ENCODE peak calls at places on chromosomes 2 and 18, in four cellular contexts. One of them, this sample, is unnamed.
A peak's percentile ranks its signal among the peaks of the same experiment; 100 is the strongest.

GRCh38 chr18:42271656-42272355 is 316.8 kb downstream of the PIK3C3 start:
- DNase-seq in AG09319: no peak
- DNase-seq in lung: no peak
- DNase-seq in epithelial cell of esophagus: no peak
- DNase-seq in this sample: no peak

GRCh38 chr2:218694405-218695145 is 16.1 kb upstream of the TTLL4 start:
- DNase-seq in lung: no peak
- DNase-seq in AG09319: no peak
- DNase-seq in epithelial cell of esophagus: no peak
- DNase-seq in this sample: no peak

GRCh38 chr18:26976206-26976605 is 110.7 kb upstream of the AQP4 start:
- DNase-seq in lung: no peak
- DNase-seq in AG09319: no peak
- DNase-seq in epithelial cell of esophagus: no peak
- DNase-seq in this sample: no peak

GRCh38 chr18:58408665-58409064 is 220.2 kb downstream of the ALPK2 start:
- DNase-seq in AG09319: no peak
- DNase-seq in epithelial cell of esophagus: no peak
- DNase-seq in lung: no peak
- DNase-seq in this sample: no peak

GRCh38 chr2:70928366-70928765 is 7.3 kb upstream of the ATP6V1B1 start:
- DNase-seq in lung: peak; percentile 11
- DNase-seq in epithelial cell of esophagus: no peak
- DNase-seq in AG09319: no peak
- DNase-seq in this sample: no peak

GRCh38 chr2:170930132-170931109 is 1.4 kb downstream of the GORASP2 start:
- DNase-seq in lung: no peak
- DNase-seq in AG09319: no peak
- DNase-seq in epithelial cell of esophagus: peak; percentile 69
- DNase-seq in this sample: no peak

GRCh38 chr2:171436307-171436706 is 2.3 kb downstream of the DCAF17 start:
- DNase-seq in epithelial cell of esophagus: peak; percentile 88
- DNase-seq in lung: no peak
- DNase-seq in AG09319: no peak
- DNase-seq in this sample: no peak

GRCh38 chr18:10442551-10442971 is 11.9 kb upstream of the APCDD1 start:
- DNase-seq in lung: no peak
- DNase-seq in epithelial cell of esophagus: peak; percentile 20
- DNase-seq in AG09319: no peak
- DNase-seq in this sample: no peak

GRCh38 chr2:200787351-200788128 is 24.2 kb upstream of the BZW1 start:
- DNase-seq in epithelial cell of esophagus: peak; percentile 98
- DNase-seq in AG09319: no peak
- DNase-seq in lung: no peak
- DNase-seq in this sample: no peak

GRCh38 chr2:64502860-64503259 is 21.3 kb upstream of the AFTPH start:
- DNase-seq in lung: no peak
- DNase-seq in AG09319: no peak
- DNase-seq in epithelial cell of esophagus: no peak
- DNase-seq in this sample: no peak

GRCh38 chr2:174729797-174730529 is 34.3 kb downstream of the CHRNA1 start:
- DNase-seq in epithelial cell of esophagus: peak; percentile 18
- DNase-seq in lung: no peak
- DNase-seq in AG09319: no peak
- DNase-seq in this sample: no peak

GRCh38 chr2:230358305-230358704 is 31.3 kb downstream of the SP140L start:
- DNase-seq in epithelial cell of esophagus: peak; percentile 10
- DNase-seq in AG09319: no peak
- DNase-seq in lung: no peak
- DNase-seq in this sample: no peak

GRCh38 chr2:128261245-128262128 is 57.2 kb downstream of the HS6ST1 start:
- DNase-seq in lung: no peak
- DNase-seq in AG09319: no peak
- DNase-seq in epithelial cell of esophagus: no peak
- DNase-seq in this sample: no peak

GRCh38 chr18:47163241-47163640 is 12.9 kb downstream of the IER3IP1 start:
- DNase-seq in lung: no peak
- DNase-seq in epithelial cell of esophagus: peak; percentile 82
- DNase-seq in AG09319: no peak
- DNase-seq in this sample: no peak

GRCh38 chr2:32357545-32358482 is 991 bp downstream of the BIRC6 start:
- DNase-seq in epithelial cell of esophagus: peak; percentile 52
- DNase-seq in AG09319: no peak
- DNase-seq in lung: peak; percentile 36
- DNase-seq in this sample: no peak

GRCh38 chr2:102137138-102137537 is 5.4 kb upstream of the IL1R1 start:
- DNase-seq in epithelial cell of esophagus: peak; percentile 33
- DNase-seq in AG09319: no peak
- DNase-seq in lung: no peak
- DNase-seq in this sample: no peak

GRCh38 chr2:188974184-188974583 is at the start of gene COL3A1:
- DNase-seq in epithelial cell of esophagus: no peak
- DNase-seq in lung: no peak
- DNase-seq in AG09319: peak; percentile 67
- DNase-seq in this sample: no peak

GRCh38 chr2:32457814-32458213 is 101.0 kb downstream of the BIRC6 start:
- DNase-seq in lung: no peak
- DNase-seq in AG09319: no peak
- DNase-seq in epithelial cell of esophagus: no peak
- DNase-seq in this sample: no peak

GRCh38 chr2:4862031-4862430 is 830.2 kb upstream of the SOX11 start:
- DNase-seq in epithelial cell of esophagus: peak; percentile 90
- DNase-seq in AG09319: no peak
- DNase-seq in lung: no peak
- DNase-seq in this sample: no peak

GRCh38 chr2:84956334-84957297 is 14.3 kb upstream of the KCMF1 start:
- DNase-seq in epithelial cell of esophagus: no peak
- DNase-seq in AG09319: no peak
- DNase-seq in lung: no peak
- DNase-seq in this sample: no peak

GRCh38 chr18:60534539-60534938 is 162.0 kb upstream of the MC4R start:
- DNase-seq in AG09319: no peak
- DNase-seq in epithelial cell of esophagus: peak; percentile 39
- DNase-seq in lung: no peak
- DNase-seq in this sample: no peak

GRCh38 chr2:46803551-46803885 is 112.1 kb downstream of the MCFD2 start:
- DNase-seq in epithelial cell of esophagus: no peak
- DNase-seq in AG09319: no peak
- DNase-seq in lung: peak; percentile 26
- DNase-seq in this sample: peak; percentile 58

This sample was measured in right atrium auricular region.